ENCODE peak calls at places on chromosomes 5 and 9, in six cellular contexts. T, V, O, B, F and X are unnamed samples.

GRCh38 chr5:133257977-133258376 is 206.2 kb downstream of the HSPA4 start:
- DNase-seq in T (no peak), B (no peak), O (no peak), F (no peak), V (no peak), X (no peak)

GRCh38 chr9:72911247-72911775 is 41.5 kb downstream of the ALDH1A1 start:
- DNase-seq in T (no peak), B (no peak), V (no peak), O (no peak), F (no peak), X (no peak)

GRCh38 chr9:19470981-19471650 is 62.3 kb downstream of the ACER2 start:
- DNase-seq in O (no peak), V (no peak), T (no peak), B (no peak), F (peak; percentile 19), X (no peak)

GRCh38 chr5:136228358-136228757 is 35.4 kb upstream of the SMIM32 start:
- DNase-seq in T (no peak), F (no peak), O (peak; percentile 20), V (no peak), B (no peak), X (no peak)

GRCh38 chr5:80667384-80667783 is 12.6 kb upstream of the DHFR start:
- DNase-seq in B (no peak), V (no peak), F (no peak), T (no peak), O (no peak), X (no peak)

GRCh38 chr5:133499896-133500295 is 112.4 kb downstream of the FSTL4 start:
- DNase-seq in V (no peak), F (no peak), O (no peak), B (no peak), T (no peak), X (no peak)

GRCh38 chr9:137194909-137195308 is 5.6 kb downstream of the TPRN start:
- DNase-seq in F (no peak), V (no peak), T (no peak), O (no peak), B (no peak), X (peak; percentile 84)

GRCh38 chr5:63262191-63262981 is 683.8 kb downstream of the LRRC70 start:
- DNase-seq in B (no peak), V (no peak), T (no peak), F (no peak), O (no peak), X (no peak)

GRCh38 chr9:93683331-93684134 is 107.1 kb downstream of the PHF2 start:
- DNase-seq in V (no peak), T (no peak), B (no peak), O (no peak), F (no peak), X (no peak)

GRCh38 chr9:95778957-95779356 is 96.5 kb upstream of the ERCC6L2 start:
- DNase-seq in O (no peak), B (no peak), T (peak; percentile 46), F (no peak), V (no peak), X (peak; percentile 12)

GRCh38 chr5:35149041-35149440 is 81.2 kb downstream of the PRLR start:
- DNase-seq in F (no peak), V (no peak), B (no peak), T (no peak), O (no peak), X (no peak)

GRCh38 chr5:1135696-1136525 is 24.0 kb upstream of the SLC12A7 start:
- DNase-seq in T (no peak), V (no peak), B (no peak), O (no peak), F (no peak), X (no peak)

GRCh38 chr5:102700126-102700851 is 54.8 kb upstream of the PAM start:
- DNase-seq in T (no peak), V (no peak), O (no peak), B (no peak), F (no peak), X (no peak)

GRCh38 chr5:147930759-147931158 is 24.4 kb upstream of the C5orf46 start:
- DNase-seq in V (no peak), O (no peak), B (no peak), F (no peak), T (no peak), X (no peak)

GRCh38 chr9:35717132-35717870 is 14.7 kb downstream of the TLN1 start:
- DNase-seq in T (no peak), O (no peak), F (no peak), V (no peak), B (no peak), X (no peak)

GRCh38 chr5:79454043-79454442 is 59.9 kb downstream of the HOMER1 start:
- DNase-seq in T (no peak), F (no peak), B (no peak), V (no peak), O (no peak), X (no peak)

GRCh38 chr9:17802249-17802857 is 223.5 kb downstream of the SH3GL2 start:
- DNase-seq in O (no peak), T (no peak), V (no peak), B (no peak), F (no peak), X (no peak)

GRCh38 chr9:114172981-114173833 is 17.9 kb downstream of the COL27A1 start:
- DNase-seq in V (no peak), F (no peak), B (peak; percentile 60), O (no peak), T (no peak), X (peak; percentile 43)

GRCh38 chr5:142847898-142848790 is 78.0 kb downstream of the ARHGAP26 start:
- DNase-seq in V (no peak), O (no peak), F (no peak), B (no peak), T (no peak), X (no peak)

GRCh38 chr5:76660360-76660759 is 37.2 kb upstream of the F2RL2 start:
- DNase-seq in V (no peak), O (no peak), T (no peak), B (no peak), F (no peak), X (no peak)

GRCh38 chr5:167961731-167962130 is 329.7 kb upstream of the WWC1 start:
- DNase-seq in T (no peak), F (no peak), V (no peak), O (no peak), B (no peak), X (no peak)

GRCh38 chr9:114619205-114619758 is 8.2 kb downstream of the TMEM268 start:
- DNase-seq in T (no peak), V (no peak), B (peak; percentile 54), O (no peak), F (peak; percentile 84), X (no peak)

GRCh38 chr5:135451581-135452360 is at the start of gene TIFAB:
- DNase-seq in F (no peak), B (no peak), T (no peak), O (no peak), V (no peak), X (no peak)

GRCh38 chr9:94534901-94535300 is 20.0 kb upstream of the PCAT7 start:
- DNase-seq in V (no peak), F (no peak), B (no peak), O (no peak), T (no peak), X (no peak)

GRCh38 chr9:100322954-100323536 is 29.7 kb downstream of the TEX10 start:
- DNase-seq in F (peak; percentile 50), T (no peak), O (peak; percentile 45), B (no peak), V (no peak), X (peak; percentile 15)

GRCh38 chr9:73152445-73152844 is 780 bp downstream of the ANXA1 start:
- DNase-seq in F (no peak), T (no peak), B (no peak), O (no peak), V (no peak), X (no peak)

GRCh38 chr5:128784726-128785125 is 180.6 kb upstream of the SLC27A6 start:
- DNase-seq in F (no peak), O (no peak), T (no peak), B (no peak), V (no peak), X (no peak)
- H3K27ac ChIP-seq in F (no peak overlapping the region), O (no peak overlapping the region), T (no peak overlapping the region), B (no peak overlapping the region), V (no peak overlapping the region), X (no peak overlapping the region)

GRCh38 chr5:179980767-179981166 is 73.1 kb upstream of the TBC1D9B start:
- DNase-seq in O (no peak), T (no peak), B (no peak), F (no peak), V (no peak), X (no peak)

DNA sequence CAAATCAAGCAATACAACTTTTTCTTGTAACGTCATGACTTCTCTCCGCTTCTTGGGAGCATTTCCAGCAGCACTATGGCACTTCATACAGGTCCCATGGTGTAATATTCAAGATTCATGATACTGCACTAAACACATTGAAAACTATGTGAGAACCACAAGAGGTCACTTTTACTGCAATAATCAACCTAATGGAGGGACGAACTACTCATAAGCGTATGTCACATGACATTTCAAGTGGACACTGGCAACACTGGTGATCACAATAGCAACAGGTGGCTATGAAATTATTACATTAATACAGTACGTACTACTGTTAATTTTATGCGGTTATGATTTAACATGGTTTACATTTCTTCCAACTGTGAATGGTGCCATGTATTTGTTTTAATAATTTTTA is 78.6 kb upstream of the TBC1D9B start:
- DNase-seq in T (no peak), O (no peak), V (no peak), F (peak; percentile 33), B (no peak), X (no peak)
- H3K4me3 ChIP-seq in T (no peak overlapping the region), O (no peak overlapping the region), V (no peak overlapping the region), F (no peak overlapping the region), B (no peak overlapping the region), X (no peak overlapping the region)

DNA sequence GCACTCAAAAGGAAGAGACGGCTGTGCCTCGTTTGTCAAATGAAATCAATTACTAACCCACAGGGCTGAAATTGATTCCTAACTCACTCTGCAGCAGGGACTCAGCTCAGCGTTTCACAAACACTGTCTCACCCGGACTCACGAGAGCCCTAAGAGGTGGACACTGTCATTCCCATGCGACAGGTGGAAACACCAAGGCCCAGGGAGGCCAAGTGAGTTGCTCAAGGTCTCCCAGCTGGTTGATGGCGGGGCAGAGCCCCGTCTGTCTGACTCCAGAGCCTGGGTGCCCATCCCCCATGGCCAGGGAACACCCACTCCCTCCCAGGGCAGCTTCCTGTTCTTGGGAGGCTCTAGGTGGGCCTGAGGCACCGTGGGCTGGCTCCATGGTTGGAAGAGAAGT is 1.3 kb upstream of the PLPP7 start:
- DNase-seq in O (no peak), V (no peak), B (no peak), F (no peak), T (no peak), X (no peak)
- H3K27ac ChIP-seq in O (no peak overlapping the region), V (no peak overlapping the region), B (no peak overlapping the region), F (no peak overlapping the region), T (no peak overlapping the region), X (no peak overlapping the region)

DNA sequence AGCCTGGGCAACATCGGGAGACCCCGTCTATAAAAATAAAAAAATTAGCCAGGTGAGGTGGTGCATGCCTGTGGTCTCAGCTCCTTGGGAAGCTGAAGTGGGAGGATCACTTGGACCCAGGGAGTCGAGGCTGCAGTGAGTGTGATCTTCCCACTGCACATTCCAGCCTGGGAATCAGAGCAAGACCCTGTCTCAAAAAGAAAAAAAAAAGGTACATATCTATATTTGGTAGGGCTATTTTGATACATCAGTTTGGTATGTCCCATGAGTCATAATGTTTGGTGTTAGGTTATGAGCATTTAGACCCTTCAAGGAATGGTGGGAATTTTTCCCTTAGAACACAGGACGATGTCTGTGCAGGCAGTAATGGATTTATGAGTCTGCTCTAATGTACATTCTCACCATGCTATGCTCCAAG is 55.3 kb upstream of the POU4F3 start:
- DNase-seq in T (no peak), F (no peak), B (no peak), V (no peak), O (no peak), X (no peak)
- H3K4me3 ChIP-seq in T (no peak overlapping the region), F (no peak overlapping the region), B (no peak overlapping the region), V (no peak overlapping the region), O (no peak overlapping the region), X (no peak overlapping the region)